ENCODE peak calls at places on chromosomes 7 and 10, in seven cellular contexts. D is small intestine, M is heart left ventricle, W is GM23248, X is upper lobe of right lung, Z is neural progenitor cell, A is suprapubic skin. Y is an unnamed sample.

GRCh38 chr10:49299816-49300139 is 808 bp downstream of the C10orf71 start:
- DNase-seq in D (no peak), M (no peak), W (no peak), X (no peak), Z (no peak), A (no peak), Y (no peak)

GRCh38 chr7:120163449-120163848 is 109.5 kb upstream of the KCND2 start:
- DNase-seq in D (no peak), M (no peak), W (no peak), X (no peak), Z (no peak), A (no peak), Y (no peak)

GRCh38 chr10:126663880-126664279 is 6.6 kb downstream of the C10orf90 start:
- DNase-seq in D (no peak), M (peak; percentile 26), W (peak; percentile 89), X (no peak), Z (no peak), A (no peak), Y (no peak)

GRCh38 chr10:132174237-132174636 is 12.5 kb upstream of the DPYSL4 start:
- DNase-seq in D (no peak), M (no peak), W (no peak), X (no peak), Z (no peak), A (no peak), Y (no peak)

GRCh38 chr7:117212969-117213877 is 109.6 kb downstream of the WNT2 start:
- DNase-seq in D (peak; percentile 58), M (no peak), W (peak; percentile 73), X (no peak), Z (peak; percentile 78), A (no peak), Y (no peak)

GRCh38 chr10:77069020-77069419 is 568.6 kb downstream of the KCNMA1 start:
- DNase-seq in D (no peak), M (no peak), W (no peak), X (no peak), Z (no peak), A (no peak), Y (no peak)

GRCh38 chr7:77461842-77462241 is 45.7 kb upstream of the GSAP start:
- DNase-seq in D (no peak), M (no peak), W (no peak), X (no peak), Z (no peak), A (no peak), Y (no peak)

GRCh38 chr10:54667136-54667535 is 133.9 kb downstream of the PCDH15 start:
- DNase-seq in D (no peak), M (no peak), W (no peak), X (no peak), Z (no peak), A (no peak), Y (no peak)

GRCh38 chr7:2886900-2887299 is 42.8 kb upstream of the GNA12 start:
- DNase-seq in D (peak; percentile 70), M (no peak), W (peak; percentile 83), X (no peak), Z (peak; percentile 84), A (no peak), Y (peak; percentile 23)

GRCh38 chr10:35342381-35342780 is 6.1 kb downstream of the CCNY start:
- DNase-seq in D (no peak), M (no peak), W (no peak), X (no peak), Z (no peak), A (no peak), Y (no peak)
- H3K27me3 ChIP-seq in D (no peaks in the 10 kb centered on the region), M (no peaks in the 10 kb centered on the region), W (no peaks in the 10 kb centered on the region), X (no peaks in the 10 kb centered on the region), Z (no peaks in the 10 kb centered on the region), A (no peaks in the 10 kb centered on the region), Y (no peaks in the 10 kb centered on the region)

GRCh38 chr7:150322833-150323681 is at the start of the genes ACTR3C and LRRC61:
- DNase-seq in D (peak; percentile 71), M (no peak), W (no peak), X (peak; percentile 88), Z (peak; percentile 57), A (no peak), Y (peak; percentile 15)
- H3K4me3 ChIP-seq in D (peak within 1 kb of the TSS; percentile 88), M (peak within 1 kb of the TSS; percentile 48), W (no peak within 1 kb of the TSS), X (peak within 1 kb of the TSS; percentile 64), Z (peak within 1 kb of the TSS; percentile 38), A (peak within 1 kb of the TSS; percentile 74), Y (peak within 1 kb of the TSS; percentile 82)

GRCh38 chr10:42519079-42519478 is 119.3 kb downstream of the ZNF33B start:
- DNase-seq in D (no peak), M (no peak), W (no peak), X (no peak), Z (no peak), A (no peak), Y (no peak)
- H3K9me3 ChIP-seq in D (no peaks in the 10 kb centered on the region), M (peaks cover 100% of the 10 kb centered on the region), W (peaks cover 15% of the 10 kb centered on the region), X (peaks cover 85% of the 10 kb centered on the region), Z (peaks cover 85% of the 10 kb centered on the region), A (peaks cover 94% of the 10 kb centered on the region), Y (peaks cover 75% of the 10 kb centered on the region)

DNA sequence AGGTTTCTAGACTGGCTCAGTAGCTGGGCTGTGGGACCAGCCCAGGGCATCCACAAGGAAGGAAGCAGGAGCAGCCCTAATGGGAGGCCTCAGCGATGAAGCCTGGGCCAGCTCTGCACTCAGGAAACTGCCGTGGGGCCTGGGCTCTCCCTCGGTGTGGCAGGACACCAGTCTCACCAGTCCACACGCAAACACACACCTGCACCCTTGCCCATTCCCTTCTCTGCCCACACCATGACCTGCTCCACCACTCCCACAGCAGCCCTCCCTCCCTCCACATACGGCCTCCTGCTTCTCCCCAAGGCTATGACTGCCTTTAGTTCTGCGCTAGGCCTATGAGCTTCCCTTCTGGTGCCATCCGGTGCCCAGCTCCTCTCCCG is 7.1 kb downstream of the FGF8 start:
- DNase-seq in D (no peak), M (no peak), W (no peak), X (peak; percentile 19), Z (no peak), A (peak; percentile 49), Y (no peak)
- H3K27me3 ChIP-seq in D (peaks cover 3% of the 10 kb centered on the region), M (peaks cover 50% of the 10 kb centered on the region), W (peaks cover 42% of the 10 kb centered on the region), X (peaks cover 45% of the 10 kb centered on the region), Z (peaks cover 17% of the 10 kb centered on the region), A (peaks cover 55% of the 10 kb centered on the region), Y (peaks cover 22% of the 10 kb centered on the region)

GRCh38 chr10:8053446-8054242 is 844 bp upstream of the GATA3 start:
- DNase-seq in D (peak; percentile 81), M (peak; percentile 85), W (peak; percentile 88), X (peak; percentile 91), Z (peak; percentile 96), A (peak; percentile 84), Y (peak; percentile 88)

GRCh38 chr10:8054243-8054497 is 318 bp upstream of the GATA3 start:
- DNase-seq in D (no peak), M (no peak), W (peak; percentile 30), X (no peak), Z (no peak), A (peak; percentile 58), Y (no peak)

GRCh38 chr10:8055420-8056349 is 1.2 kb downstream of the GATA3 start:
- DNase-seq in D (peak; percentile 12), M (no peak), W (no peak), X (no peak), Z (no peak), A (peak; percentile 55), Y (peak; percentile 15)

GRCh38 chr10:8056378-8056777 is 1.9 kb downstream of the GATA3 start:
- DNase-seq in D (no peak), M (no peak), W (no peak), X (no peak), Z (peak; percentile 28), A (peak; percentile 35), Y (no peak)

GRCh38 chr10:8054498-8055407 is at the start of gene GATA3:
- DNase-seq in D (peak; percentile 53), M (peak; percentile 65), W (peak; percentile 46), X (peak; percentile 77), Z (peak; percentile 84), A (peak; percentile 76), Y (peak; percentile 77)
- H3K4me3 ChIP-seq in D (peak within 1 kb of the TSS; percentile 57), M (peak within 1 kb of the TSS; percentile 43), W (peak within 1 kb of the TSS; percentile 57), X (peak within 1 kb of the TSS; percentile 55), Z (peak within 1 kb of the TSS; percentile 48), A (peak within 1 kb of the TSS; percentile 68), Y (peak within 1 kb of the TSS; percentile 84)

GRCh38 chr10:37844644-37845043 is 12.8 kb downstream of the ZNF248 start:
- DNase-seq in D (no peak), M (no peak), W (no peak), X (no peak), Z (no peak), A (no peak), Y (no peak)

GRCh38 chr10:37839243-37839642 is 18.2 kb downstream of the ZNF248 start:
- DNase-seq in D (no peak), M (no peak), W (no peak), X (no peak), Z (no peak), A (no peak), Y (no peak)
- H3K9me3 ChIP-seq in D (peaks cover 1% of the 10 kb centered on the region), M (peaks cover 32% of the 10 kb centered on the region), W (no peaks in the 10 kb centered on the region), X (peaks cover 5% of the 10 kb centered on the region), Z (peaks cover 53% of the 10 kb centered on the region), A (no peaks in the 10 kb centered on the region), Y (no peaks in the 10 kb centered on the region)

DNA sequence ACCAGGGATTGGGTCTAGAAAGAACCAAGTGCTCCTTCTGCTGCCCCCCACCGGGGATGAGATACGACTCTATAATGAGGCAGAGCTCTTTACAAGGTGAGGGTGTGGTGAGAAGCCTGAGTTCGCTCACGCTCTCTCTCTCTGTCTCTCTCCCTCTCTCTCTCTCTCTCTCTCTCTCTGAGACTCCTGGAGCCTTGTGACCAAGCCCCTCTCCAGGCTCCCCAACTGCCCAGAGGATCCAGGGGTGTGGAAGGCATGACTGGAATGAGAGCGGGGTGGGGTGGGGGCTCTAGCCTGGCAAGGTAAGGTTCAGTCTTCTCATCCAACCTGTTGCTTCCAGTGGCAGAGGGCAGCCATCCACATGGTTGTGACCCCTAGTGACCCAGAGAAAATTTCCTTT is 3.1 kb upstream of the PTF1A start:
- DNase-seq in D (no peak), M (no peak), W (no peak), X (no peak), Z (no peak), A (no peak), Y (no peak)
- H3K27me3 ChIP-seq in D (peaks cover 18% of the 10 kb centered on the region), M (peaks cover 79% of the 10 kb centered on the region), W (peaks cover 22% of the 10 kb centered on the region), X (peaks cover 60% of the 10 kb centered on the region), Z (peaks cover 100% of the 10 kb centered on the region), A (peaks cover 93% of the 10 kb centered on the region), Y (no peaks in the 10 kb centered on the region)

DNA sequence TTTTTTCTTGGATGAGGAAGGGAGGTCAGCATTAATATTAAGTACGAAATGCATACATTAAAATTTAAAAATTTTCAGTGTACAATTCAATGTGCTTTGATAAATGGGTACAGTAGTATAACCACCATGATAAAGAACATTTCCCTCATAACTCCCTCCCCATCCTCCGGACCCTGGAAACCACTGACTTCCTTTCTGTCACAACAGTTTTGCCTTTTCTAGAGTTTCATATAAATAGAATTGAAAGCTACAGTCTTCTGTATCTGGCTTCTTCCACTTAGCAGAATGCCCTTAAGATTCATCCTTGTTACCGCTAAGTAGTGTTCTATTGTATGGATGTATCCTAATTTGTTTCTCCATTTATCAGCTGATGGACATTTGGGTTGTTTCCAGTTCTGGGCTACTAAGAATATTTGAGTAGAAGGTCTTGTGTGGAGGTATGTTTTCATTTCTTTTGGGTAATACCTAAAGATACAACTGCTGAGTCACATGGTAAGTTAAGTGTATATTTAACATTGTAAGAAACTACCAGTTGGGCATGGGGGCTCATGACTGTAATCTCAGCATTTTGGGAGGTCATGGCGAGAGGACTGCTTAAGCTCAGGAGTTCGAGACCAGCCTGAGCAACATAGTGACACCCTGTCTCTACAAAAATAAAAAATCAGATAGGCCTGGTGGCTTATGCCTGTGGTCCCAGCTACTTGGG is 30.8 kb downstream of the ABI1 start:
- DNase-seq in D (no peak), M (no peak), W (no peak), X (no peak), Z (no peak), A (no peak), Y (no peak)
- H3K4me3 ChIP-seq in D (no peak overlapping the region), M (no peak overlapping the region), W (no peak overlapping the region), X (no peak overlapping the region), Z (no peak overlapping the region), A (no peak overlapping the region), Y (no peak overlapping the region)

Y was measured in effector memory CD4-positive, alpha-beta T cell.